ENCODE peak calls at places on chromosomes 13 and 19, in five cellular contexts. L is mesenchymal stem cell, I is endothelial cell of umbilical vein, S is GM12878, A is astrocyte. R is an unnamed sample. For H3K4me1, the result is how much of the 10 kb centered on the place peaks cover.

GRCh38 chr13:59680429-59681024 is 483.2 kb downstream of the DIAPH3 start:
- DNase-seq in L (peak), I (peak), S (no peak), A (no peak), R (peak)

GRCh38 chr19:8484331-8484894 is 18.0 kb downstream of the PRAM1 start:
- DNase-seq in L (no peak), I (no peak), S (no peak), A (no peak), R (no peak)

GRCh38 chr19:12825259-12826131 is 8.9 kb downstream of the RTBDN start:
- DNase-seq in L (peak), I (peak), S (no peak), A (no peak), R (peak)

GRCh38 chr19:48726573-48726972 is 7.0 kb upstream of the MAMSTR start:
- DNase-seq in L (no peak), I (peak), S (no peak), A (no peak), R (no peak)

GRCh38 chr13:67383358-67383757 is 153.2 kb upstream of the PCDH9 start:
- DNase-seq in L (peak), I (no peak), S (no peak), A (peak), R (no peak)

GRCh38 chr13:86862137-86862536 is 809.0 kb upstream of the SLITRK5 start:
- DNase-seq in L (no peak), I (no peak), S (no peak), A (no peak), R (no peak)

GRCh38 chr13:31588923-31589322 is 150.4 kb upstream of the RXFP2 start:
- DNase-seq in L (no peak), I (no peak), S (no peak), A (no peak), R (no peak)

GRCh38 chr13:110416131-110416584 is 109.1 kb downstream of the COL4A2 start:
- DNase-seq in L (peak), I (no peak), S (no peak), A (no peak), R (peak)

GRCh38 chr19:33772858-33773180 is 23.9 kb upstream of the KCTD15 start:
- DNase-seq in L (no peak), I (no peak), S (no peak), A (no peak), R (no peak)

GRCh38 chr13:112973577-112973951 is 4.5 kb downstream of the MCF2L start:
- DNase-seq in L (no peak), I (no peak), S (no peak), A (no peak), R (no peak)

GRCh38 chr13:65540064-65540635 is 1690.0 kb downstream of the PCDH9 start:
- DNase-seq in L (no peak), I (no peak), S (no peak), A (peak), R (no peak)

GRCh38 chr19:41872775-41873647 is 4.1 kb upstream of the CD79A start:
- DNase-seq in L (peak), I (peak), S (no peak), A (peak), R (peak)
- H3K4me1 ChIP-seq in L (under half), I (under half), S (half or more), A (under half), R (under half)

GRCh38 chr13:37173214-37173613 is 67.8 kb upstream of the CSNK1A1L start:
- DNase-seq in L (peak), I (no peak), S (no peak), A (peak), R (peak)
- H3K9ac ChIP-seq in L (peak), I (no peak), S (no peak), A (no peak), R (peak)

GRCh38 chr19:10419646-10420443 is 493 bp upstream of the PDE4A start:
- DNase-seq in L (peak), I (no peak), S (no peak), A (peak), R (peak)
- H3K4me1 ChIP-seq in L (under half), I (under half), S (half or more), A (under half), R (under half)

DNA sequence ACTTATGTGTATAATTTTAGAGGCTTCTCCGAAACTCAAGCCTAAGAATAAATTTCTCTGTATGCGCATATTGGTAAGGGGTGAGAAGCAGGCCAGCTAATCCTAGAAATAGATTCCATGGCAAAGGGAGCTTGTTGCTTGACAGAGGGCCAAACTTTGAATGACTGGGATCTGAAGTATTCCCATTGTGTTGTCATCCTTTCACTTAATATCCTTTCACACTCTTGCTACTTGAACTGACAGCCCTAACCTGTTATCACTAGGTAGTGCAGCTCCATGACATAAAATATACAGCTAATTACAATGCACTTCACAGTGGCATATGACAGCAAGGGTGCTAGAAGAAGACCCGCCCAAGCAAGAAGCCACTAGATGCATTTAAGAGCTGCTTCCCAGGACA is 309.8 kb downstream of the OXGR1 start:
- DNase-seq in L (no peak), I (no peak), S (no peak), A (no peak), R (no peak)
- H3K9ac ChIP-seq in L (no peak), I (no peak), S (no peak), A (no peak), R (no peak)

GRCh38 chr19:35931161-35931873 is 4.9 kb upstream of the LRFN3 start:
- DNase-seq in L (peak), I (peak), S (peak), A (peak), R (peak)

GRCh38 chr19:35931874-35932202 is 4.3 kb upstream of the LRFN3 start:
- DNase-seq in L (no peak), I (no peak), S (no peak), A (no peak), R (no peak)

GRCh38 chr19:35935911-35936737 is at the start of gene LRFN3:
- DNase-seq in L (peak), I (peak), S (no peak), A (peak), R (peak)

GRCh38 chr19:35928507-35928906 is 7.7 kb upstream of the LRFN3 start:
- DNase-seq in L (no peak), I (no peak), S (no peak), A (no peak), R (no peak)

DNA sequence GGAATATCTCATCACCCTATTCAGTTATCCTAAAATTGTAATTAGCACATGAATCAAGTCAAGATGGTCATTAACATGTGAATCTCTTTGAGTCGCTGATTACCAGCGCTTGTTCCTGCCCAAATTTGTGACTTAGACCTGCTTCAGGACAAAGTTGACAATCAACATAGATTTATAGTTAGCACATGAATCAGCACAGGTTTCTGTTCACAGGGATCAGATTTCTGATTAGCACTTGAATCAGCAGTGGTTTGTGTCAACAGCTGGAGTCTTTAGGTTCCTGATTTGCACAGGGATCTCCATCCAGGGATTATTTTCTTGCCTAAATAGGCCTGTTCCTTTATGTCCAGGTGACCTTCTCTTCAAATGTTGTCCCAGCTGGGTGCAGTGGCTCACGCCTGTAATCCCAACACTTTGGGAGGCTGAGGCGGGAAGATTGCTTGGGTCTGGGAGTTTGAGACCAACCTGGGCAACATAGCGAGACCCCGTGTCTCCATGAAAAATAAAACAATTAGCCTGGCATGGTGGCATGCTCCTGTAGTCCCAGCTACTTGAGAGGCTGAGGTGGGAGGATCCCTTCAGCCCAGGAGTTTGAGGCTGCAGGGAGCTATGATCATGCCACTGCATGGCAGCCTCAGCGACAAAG is 3.8 kb upstream of the LRFN3 start:
- DNase-seq in L (no peak), I (no peak), S (no peak), A (no peak), R (no peak)
- H3K4me1 ChIP-seq in L (under half), I (under half), S (under half), A (under half), R (under half)

GRCh38 chr19:14565298-14565679 is 6.6 kb downstream of the NDUFB7 start:
- DNase-seq in L (no peak), I (no peak), S (no peak), A (no peak), R (peak)
- H3K9ac ChIP-seq in L (no peak), I (no peak), S (no peak), A (no peak), R (no peak)

DNA sequence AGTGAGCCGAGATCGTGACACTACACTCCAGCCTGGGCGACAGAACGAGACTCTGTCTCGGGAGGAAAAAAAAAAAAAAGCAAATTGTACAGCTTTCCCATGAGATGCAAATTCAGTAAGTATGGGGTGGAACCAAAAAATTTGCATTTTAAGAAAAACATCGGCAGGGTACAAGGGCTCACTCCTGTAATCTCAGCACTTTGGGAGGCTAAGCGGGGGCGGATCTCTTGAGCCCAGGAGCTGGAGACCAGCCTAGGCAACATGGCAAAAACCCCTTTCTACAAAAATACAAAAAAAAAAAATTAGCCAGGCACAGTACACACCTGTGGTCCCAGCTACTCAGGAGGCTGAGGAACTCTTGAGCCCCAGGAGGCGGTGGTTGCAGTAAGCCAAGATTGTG is 91.2 kb downstream of the ELF1 start:
- DNase-seq in L (no peak), I (no peak), S (no peak), A (no peak), R (no peak)
- H3K4me1 ChIP-seq in L (under half), I (under half), S (under half), A (under half), R (under half)

GRCh38 chr19:16463341-16463990 is 8.3 kb downstream of the EPS15L1 start:
- DNase-seq in L (no peak), I (no peak), S (no peak), A (no peak), R (no peak)
- H3K9ac ChIP-seq in L (no peak), I (no peak), S (no peak), A (peak), R (no peak)

R was measured in GM23248.